ENCODE peak calls at places on chromosomes 5 and 9, in four cellular contexts. X, Z, Q and A are unnamed samples.

GRCh38 chr9:89993678-89994630 is 389.1 kb downstream of the GADD45G start:
- DNase-seq in X (peak), Z (no peak), Q (no peak), A (peak)

GRCh38 chr5:148681157-148682131 is 27.1 kb upstream of the HTR4 start:
- DNase-seq in Q (no peak), X (no peak), Z (no peak), A (no peak)

GRCh38 chr5:172785429-172786088 is 14.6 kb upstream of the DUSP1 start:
- DNase-seq in Z (no peak), Q (no peak), X (no peak), A (no peak)

GRCh38 chr9:33143241-33143642 is 23.9 kb downstream of the B4GALT1 start:
- DNase-seq in X (peak), Q (no peak), Z (no peak), A (peak)

GRCh38 chr5:109921735-109922395 is 232.1 kb downstream of the MAN2A1 start:
- DNase-seq in Z (peak), X (no peak), Q (no peak), A (no peak)

GRCh38 chr5:99004960-99005359 is 76.2 kb upstream of the CHD1 start:
- DNase-seq in X (no peak), Q (no peak), Z (no peak), A (no peak)

GRCh38 chr5:135203593-135204036 is 169.6 kb upstream of the PITX1 start:
- DNase-seq in X (no peak), Q (no peak), Z (no peak), A (peak)

GRCh38 chr5:128905225-128906110 is 59.8 kb upstream of the SLC27A6 start:
- DNase-seq in Q (no peak), Z (no peak), X (peak), A (peak)

GRCh38 chr9:13841801-13842462 is 472.0 kb downstream of the NFIB start:
- DNase-seq in X (no peak), Q (no peak), Z (no peak), A (no peak)

GRCh38 chr5:61329729-61330128 is 2.3 kb upstream of the ZSWIM6 start:
- DNase-seq in Q (no peak), Z (peak), X (no peak), A (peak)

GRCh38 chr5:158701406-158702177 is 398.1 kb downstream of the EBF1 start:
- DNase-seq in X (peak), Q (no peak), Z (no peak), A (peak)

GRCh38 chr9:93039456-93039855 is 19.0 kb upstream of the SUSD3 start:
- DNase-seq in Z (no peak), X (no peak), Q (no peak), A (no peak)

GRCh38 chr5:151718653-151719052 is 31.9 kb upstream of the SPARC start:
- DNase-seq in Q (no peak), Z (no peak), X (peak), A (peak)

GRCh38 chr5:135398855-135399837 is at the start of gene MACROH2A1:
- DNase-seq in Q (peak), Z (peak), X (peak), A (peak)

GRCh38 chr5:125409496-125410351 is 663.3 kb upstream of the ZNF608 start:
- DNase-seq in Z (no peak), Q (no peak), X (no peak), A (peak)

GRCh38 chr9:115033800-115034199 is 84.2 kb downstream of the TNC start:
- DNase-seq in Q (no peak), Z (no peak), X (no peak), A (no peak)

GRCh38 chr9:136829981-136830885 is 12.0 kb upstream of the AJM1 start:
- DNase-seq in Z (no peak), X (no peak), Q (no peak), A (no peak)

GRCh38 chr5:72355706-72356299 is 35.6 kb downstream of the PTCD2 start:
- DNase-seq in Q (no peak), X (peak), Z (no peak), A (peak)

GRCh38 chr9:75200892-75201470 is 112.7 kb downstream of the OSTF1 start:
- DNase-seq in X (peak), Z (no peak), Q (no peak), A (peak)

GRCh38 chr9:125797857-125798399 is 50.8 kb downstream of the PBX3 start:
- DNase-seq in Q (no peak), Z (no peak), X (no peak), A (no peak)

GRCh38 chr5:101935086-101935485 is 361.0 kb downstream of the SLCO4C1 start:
- DNase-seq in X (no peak), Q (no peak), Z (no peak), A (no peak)

GRCh38 chr9:27124151-27124550 is 15.1 kb downstream of the TEK start:
- DNase-seq in X (no peak), Q (no peak), Z (no peak), A (peak)

GRCh38 chr9:136629879-136630661 is 32.6 kb upstream of the EGFL7 start:
- DNase-seq in Z (peak), Q (no peak), X (peak), A (peak)

GRCh38 chr9:136712690-136713554 is 550 bp downstream of the DIPK1B start:
- DNase-seq in Z (no peak), Q (no peak), X (no peak), A (no peak)

GRCh38 chr5:134649163-134649916 is 755 bp downstream of the SEC24A start:
- DNase-seq in Z (no peak), X (peak), Q (peak), A (peak)

GRCh38 chr9:104747565-104748358 is at the start of gene NIPSNAP3A:
- DNase-seq in X (peak), Q (peak), Z (peak), A (peak)

GRCh38 chr5:51484326-51484725 is 101.1 kb downstream of the ISL1 start:
- DNase-seq in X (no peak), Z (no peak), Q (no peak), A (no peak)

GRCh38 chr5:10308844-10309243 is 1.1 kb upstream of the CMBL start:
- DNase-seq in Z (no peak), X (no peak), Q (no peak), A (no peak)

GRCh38 chr5:54701179-54701578 is 183.6 kb downstream of the SNX18 start:
- DNase-seq in Q (no peak), X (peak), Z (no peak), A (peak)

GRCh38 chr9:120892748-120893584 is 16.0 kb upstream of the PHF19 start:
- DNase-seq in Z (peak), X (peak), Q (no peak), A (peak)

GRCh38 chr9:136584401-136585328 is 38.8 kb upstream of the NOTCH1 start:
- DNase-seq in Z (no peak), Q (no peak), X (peak), A (peak)

GRCh38 chr5:155564541-155564940 is 551.0 kb downstream of the KIF4B start:
- DNase-seq in Q (no peak), X (no peak), Z (no peak), A (no peak)